ENCODE peak calls at places on chromosomes 11 and 22, in five cellular contexts. S, X, V, Q and O are unnamed samples.

GRCh38 chr22:40001104-40001503 is 6.3 kb downstream of the FAM83F start:
- DNase-seq in S (no peak), X (no peak), V (no peak), Q (no peak), O (no peak)

GRCh38 chr11:824292-824880 is 3.3 kb upstream of the CRACR2B start:
- DNase-seq in S (peak), X (no peak), V (peak), Q (no peak), O (no peak)

GRCh38 chr22:46769191-46769675 is 6.8 kb downstream of the TBC1D22A start:
- DNase-seq in S (peak), X (no peak), V (peak), Q (no peak), O (no peak)

GRCh38 chr11:88338223-88338661 is 706 bp upstream of the CTSC start:
- DNase-seq in S (peak), X (peak), V (peak), Q (peak), O (peak)

GRCh38 chr11:57456960-57457642 is 3.2 kb upstream of the RTN4RL2 start:
- DNase-seq in S (peak), X (peak), V (peak), Q (peak), O (peak)

GRCh38 chr11:59769086-59769485 is 13.9 kb downstream of the STX3 start:
- DNase-seq in S (no peak), X (peak), V (no peak), Q (no peak), O (no peak)

GRCh38 chr11:105609832-105610781 is at the start of gene GRIA4:
- DNase-seq in S (peak), X (no peak), V (peak), Q (no peak), O (peak)

GRCh38 chr11:75204685-75205667 is 35.6 kb upstream of the TPBGL start:
- DNase-seq in S (peak), X (peak), V (peak), Q (peak), O (peak)

GRCh38 chr11:75398906-75399305 is 412 bp upstream of the RPS3 start:
- DNase-seq in S (no peak), X (no peak), V (no peak), Q (no peak), O (no peak)

GRCh38 chr22:29003975-29004646 is 57.5 kb downstream of the C22orf31 start:
- DNase-seq in S (peak), X (no peak), V (peak), Q (no peak), O (no peak)

GRCh38 chr11:19359425-19360000 is 118.8 kb upstream of the E2F8 start:
- DNase-seq in S (no peak), X (no peak), V (no peak), Q (no peak), O (no peak)

GRCh38 chr22:30947821-30948454 is 20.6 kb downstream of the MORC2 start:
- DNase-seq in S (no peak), X (peak), V (no peak), Q (no peak), O (no peak)

GRCh38 chr11:76772100-76772782 is 10.9 kb upstream of the TSKU start:
- DNase-seq in S (no peak), X (no peak), V (no peak), Q (no peak), O (no peak)

GRCh38 chr22:34897126-34897525 is 168.8 kb upstream of the ISX start:
- DNase-seq in S (no peak), X (no peak), V (no peak), Q (no peak), O (no peak)

GRCh38 chr11:133981156-133981555 is 24.4 kb upstream of the IGSF9B start:
- DNase-seq in S (no peak), X (no peak), V (no peak), Q (no peak), O (no peak)

GRCh38 chr11:3093281-3094191 is 36.3 kb upstream of the CARS1 start:
- DNase-seq in S (no peak), X (peak), V (peak), Q (no peak), O (no peak)

GRCh38 chr11:106828976-106829375 is 189.3 kb downstream of the GUCY1A2 start:
- DNase-seq in S (no peak), X (no peak), V (no peak), Q (no peak), O (no peak)

GRCh38 chr11:70423523-70424505 is 25.5 kb downstream of the CTTN start:
- DNase-seq in S (no peak), X (peak), V (no peak), Q (peak), O (peak)

GRCh38 chr11:5267033-5267563 is 2.6 kb downstream of the HBE1 start:
- DNase-seq in S (no peak), X (no peak), V (no peak), Q (no peak), O (no peak)

GRCh38 chr22:20803696-20804324 is 29.9 kb downstream of the SERPIND1 start:
- DNase-seq in S (peak), X (no peak), V (peak), Q (peak), O (peak)

GRCh38 chr11:6418958-6419611 is at the start of gene APBB1:
- DNase-seq in S (peak), X (no peak), V (peak), Q (peak), O (peak)

GRCh38 chr22:39244073-39244495 is 698 bp downstream of the PDGFB start:
- DNase-seq in S (no peak), X (no peak), V (no peak), Q (no peak), O (peak)

GRCh38 chr11:103877221-103877620 is 159.2 kb upstream of the DDI1 start:
- DNase-seq in S (no peak), X (no peak), V (no peak), Q (no peak), O (no peak)

GRCh38 chr11:46304605-46305004 is 27.1 kb downstream of the CREB3L1 start:
- DNase-seq in S (no peak), X (no peak), V (no peak), Q (no peak), O (no peak)

GRCh38 chr11:18011633-18012313 is 1.1 kb downstream of the SERGEF start:
- DNase-seq in S (no peak), X (no peak), V (no peak), Q (peak), O (no peak)

GRCh38 chr11:131246589-131247164 is 123.7 kb upstream of the NTM start:
- DNase-seq in S (peak), X (no peak), V (peak), Q (no peak), O (peak)

GRCh38 chr22:28892175-28892731 is 8.9 kb downstream of the ZNRF3 start:
- DNase-seq in S (no peak), X (no peak), V (no peak), Q (no peak), O (no peak)

GRCh38 chr11:76918941-76919386 is 58.2 kb downstream of the ACER3 start:
- DNase-seq in S (no peak), X (peak), V (no peak), Q (no peak), O (no peak)

GRCh38 chr11:2300936-2301630 is 635 bp downstream of the C11orf21 start:
- DNase-seq in S (no peak), X (no peak), V (peak), Q (peak), O (peak)

GRCh38 chr11:2769779-2770555 is 70.2 kb upstream of the KCNQ1OT1 start:
- DNase-seq in S (no peak), X (no peak), V (no peak), Q (no peak), O (peak)

GRCh38 chr11:97607301-97608000 is 1217.6 kb downstream of the JRKL start:
- DNase-seq in S (no peak), X (no peak), V (no peak), Q (no peak), O (no peak)

GRCh38 chr11:79273781-79274180 is 167.0 kb downstream of the TENM4 start:
- DNase-seq in S (no peak), X (no peak), V (no peak), Q (no peak), O (no peak)

GRCh38 chr22:21707677-21708076 is 27.9 kb downstream of the YPEL1 start:
- DNase-seq in S (no peak), X (no peak), V (no peak), Q (no peak), O (no peak)

GRCh38 chr11:62600367-62601113 is 1.1 kb downstream of the MTA2 start:
- DNase-seq in S (no peak), X (no peak), V (no peak), Q (no peak), O (no peak)

GRCh38 chr11:65532388-65533064 is 7.6 kb downstream of the SCYL1 start:
- DNase-seq in S (no peak), X (no peak), V (no peak), Q (no peak), O (no peak)

GRCh38 chr11:106091480-106092123 is 14.1 kb downstream of the AASDHPPT start:
- DNase-seq in S (no peak), X (peak), V (no peak), Q (peak), O (peak)